ENCODE peak calls at places on chromosomes 4 and X, in nine cellular contexts. K is right atrium auricular region; A is GM12864; I is Jurkat, Clone E6-1; M is choroid plexus epithelial cell; G is sigmoid colon; V is H7; Z is BJ; E is right lobe of liver. O is an unnamed sample.

GRCh38 chr4:90317785-90318184 is 190.6 kb downstream of the CCSER1 start:
- DNase-seq in K (no peak), A (no peak), I (no peak), M (peak), G (no peak), V (no peak), Z (peak), E (no peak), O (no peak)

GRCh38 chr4:147550626-147551250 is 66.5 kb upstream of the TMEM184C start:
- DNase-seq in K (no peak), A (peak), I (no peak), M (peak), G (no peak), V (no peak), Z (peak), E (no peak), O (no peak)

GRCh38 chrX:69027181-69028005 is 137.9 kb downstream of the PJA1 start:
- DNase-seq in K (no peak), A (no peak), I (no peak), M (peak), G (no peak), V (no peak), Z (no peak), E (no peak), O (no peak)

GRCh38 chr4:61201562-61202099 is 1.5 kb downstream of the ADGRL3 start:
- DNase-seq in K (no peak), A (no peak), I (no peak), M (peak), G (peak), V (peak), Z (no peak), E (no peak), O (no peak)

GRCh38 chrX:57156397-57157049 is 19.3 kb upstream of the SPIN2A start:
- DNase-seq in K (no peak), A (no peak), I (peak), M (peak), G (no peak), V (peak), Z (no peak), E (no peak), O (peak)

GRCh38 chrX:27132851-27133250 is 330.3 kb downstream of the PPP4R3C start:
- DNase-seq in K (no peak), A (no peak), I (no peak), M (peak), G (no peak), V (no peak), Z (no peak), E (no peak), O (no peak)

GRCh38 chrX:44094821-44095530 is 121.8 kb upstream of the NDP start:
- DNase-seq in K (no peak), A (no peak), I (no peak), M (no peak), G (no peak), V (no peak), Z (no peak), E (no peak), O (no peak)

GRCh38 chrX:147962476-147962875 is 18.7 kb upstream of the FMR1NB start:
- DNase-seq in K (no peak), A (no peak), I (no peak), M (no peak), G (no peak), V (no peak), Z (peak), E (no peak), O (no peak)

GRCh38 chr4:2266181-2266580 is 4.3 kb upstream of the MXD4 start:
- DNase-seq in K (peak), A (no peak), I (no peak), M (peak), G (peak), V (no peak), Z (no peak), E (peak), O (peak)

GRCh38 chr4:168725935-168726334 is 229.1 kb downstream of the PALLD start:
- DNase-seq in K (no peak), A (no peak), I (no peak), M (no peak), G (no peak), V (no peak), Z (no peak), E (no peak), O (no peak)

GRCh38 chr4:126986828-126987227 is 645.9 kb upstream of the INTU start:
- DNase-seq in K (no peak), A (no peak), I (no peak), M (peak), G (no peak), V (no peak), Z (no peak), E (no peak), O (no peak)

GRCh38 chrX:30875957-30876356 is 13.1 kb downstream of the TAB3 start:
- DNase-seq in K (no peak), A (no peak), I (no peak), M (peak), G (no peak), V (no peak), Z (peak), E (no peak), O (no peak)

GRCh38 chr4:55175779-55176231 is 50.4 kb upstream of the KDR start:
- DNase-seq in K (no peak), A (no peak), I (no peak), M (peak), G (no peak), V (no peak), Z (peak), E (no peak), O (no peak)

GRCh38 chr4:182255421-182256190 is 12.4 kb downstream of the TENM3 start:
- DNase-seq in K (no peak), A (no peak), I (no peak), M (no peak), G (no peak), V (no peak), Z (no peak), E (no peak), O (no peak)

GRCh38 chr4:28287837-28288236 is 1427.2 kb downstream of the STIM2 start:
- DNase-seq in K (no peak), A (no peak), I (no peak), M (peak), G (no peak), V (no peak), Z (peak), E (no peak), O (no peak)

GRCh38 chrX:134774190-134775048 is 116.1 kb upstream of the PLAC1 start:
- DNase-seq in K (no peak), A (no peak), I (no peak), M (peak), G (no peak), V (no peak), Z (no peak), E (no peak), O (no peak)

GRCh38 chr4:71537551-71538065 is 198.8 kb downstream of the SLC4A4 start:
- DNase-seq in K (no peak), A (no peak), I (no peak), M (no peak), G (no peak), V (no peak), Z (no peak), E (no peak), O (no peak)

GRCh38 chrX:50798782-50799181 is 15.2 kb downstream of the SHROOM4 start:
- DNase-seq in K (no peak), A (no peak), I (no peak), M (no peak), G (no peak), V (no peak), Z (no peak), E (no peak), O (no peak)

GRCh38 chr4:37890501-37891220 is at the start of gene TBC1D1:
- DNase-seq in K (peak), A (no peak), I (no peak), M (no peak), G (peak), V (peak), Z (no peak), E (peak), O (peak)

GRCh38 chrX:135425566-135425965 is 3.8 kb downstream of the SMIM10L2A start:
- DNase-seq in K (no peak), A (no peak), I (no peak), M (peak), G (no peak), V (no peak), Z (no peak), E (no peak), O (peak)

GRCh38 chrX:29419774-29420553 is 795.4 kb upstream of the MAGEB2 start:
- DNase-seq in K (no peak), A (no peak), I (no peak), M (peak), G (no peak), V (no peak), Z (no peak), E (no peak), O (no peak)
- H3K4me3 ChIP-seq in K (no peak), A (no peak), I (no peak), M (no peak), G (no peak), V (no peak), Z (no peak), E (no peak), O (no peak)

GRCh38 chr4:48002267-48002666 is 14.2 kb downstream of the CNGA1 start:
- DNase-seq in K (no peak), A (no peak), I (no peak), M (no peak), G (no peak), V (no peak), Z (no peak), E (no peak), O (no peak)

GRCh38 chr4:48011722-48012121 is 4.8 kb downstream of the CNGA1 start:
- DNase-seq in K (no peak), A (no peak), I (no peak), M (no peak), G (no peak), V (no peak), Z (no peak), E (no peak), O (no peak)

GRCh38 chr4:48008021-48008596 is 8.4 kb downstream of the CNGA1 start:
- DNase-seq in K (no peak), A (no peak), I (peak), M (peak), G (no peak), V (no peak), Z (no peak), E (no peak), O (no peak)

GRCh38 chr4:48005781-48006180 is 10.7 kb downstream of the CNGA1 start:
- DNase-seq in K (no peak), A (no peak), I (no peak), M (no peak), G (no peak), V (no peak), Z (no peak), E (no peak), O (no peak)
- H3K4me3 ChIP-seq in K (no peak), A (no peak), I (no peak), M (no peak), G (no peak), V (no peak), Z (no peak), E (no peak), O (no peak)

GRCh38 chrX:107675365-107675654 is 47.0 kb downstream of the PRPS1 start:
- DNase-seq in K (no peak), A (no peak), I (no peak), M (peak), G (no peak), V (no peak), Z (no peak), E (no peak), O (no peak)

GRCh38 chrX:107675823-107676555 is 47.7 kb downstream of the PRPS1 start:
- DNase-seq in K (no peak), A (no peak), I (no peak), M (peak), G (peak), V (no peak), Z (no peak), E (no peak), O (no peak)

GRCh38 chrX:107677501-107677901 is 49.2 kb downstream of the PRPS1 start:
- DNase-seq in K (no peak), A (no peak), I (no peak), M (peak), G (no peak), V (peak), Z (no peak), E (no peak), O (no peak)

GRCh38 chrX:107677909-107678308 is 49.6 kb downstream of the PRPS1 start:
- DNase-seq in K (no peak), A (no peak), I (no peak), M (no peak), G (no peak), V (no peak), Z (no peak), E (no peak), O (peak)

DNA sequence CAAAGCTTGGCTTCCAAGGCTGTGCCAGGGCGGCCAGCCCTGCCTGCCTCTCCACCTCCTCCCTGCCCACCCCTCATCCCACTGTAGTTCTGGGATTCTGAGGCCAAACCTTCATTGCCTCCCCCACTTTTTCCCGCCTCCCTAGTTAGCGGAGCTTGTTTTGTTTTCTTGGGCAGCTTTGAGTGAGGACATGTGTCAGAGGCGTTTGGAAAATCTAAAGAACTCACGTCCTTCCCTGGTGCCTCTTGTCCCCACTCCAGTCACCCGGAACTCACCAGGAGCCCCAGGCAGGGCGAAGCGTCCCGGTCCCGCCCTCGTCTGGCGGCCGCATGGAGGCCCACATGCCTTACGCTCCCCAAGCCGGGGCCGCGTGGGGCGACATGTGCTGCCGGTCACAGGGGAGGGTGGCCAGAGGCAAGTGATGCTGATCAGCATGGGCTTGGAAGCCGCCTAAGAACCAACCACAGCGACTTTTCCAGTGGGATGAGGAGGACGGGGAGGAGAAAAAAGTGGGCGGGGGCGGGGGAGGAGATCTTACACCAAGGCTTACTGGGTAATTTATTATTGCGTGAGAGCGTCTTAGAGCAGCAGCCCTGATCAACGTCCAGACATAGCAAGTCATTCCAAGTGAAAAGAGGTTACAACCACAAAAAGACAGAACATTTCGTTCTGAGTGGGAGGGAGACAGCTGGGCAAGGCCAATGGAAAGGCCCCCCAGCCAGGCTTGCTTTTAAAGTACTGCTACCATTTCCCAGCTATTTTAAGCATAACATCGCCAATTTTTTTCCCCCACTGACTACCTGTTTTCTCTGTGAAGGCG is 48.5 kb downstream of the PRPS1 start:
- DNase-seq in K (peak), A (no peak), I (no peak), M (peak), G (peak), V (peak), Z (peak), E (peak), O (peak)
- H3K4me3 ChIP-seq in K (peak), A (peak), I (no peak), M (peak), G (peak), V (peak), Z (peak), E (peak), O (peak)

GRCh38 chrX:103747199-103747598 is 29.4 kb upstream of the PLP1 start:
- DNase-seq in K (no peak), A (no peak), I (no peak), M (no peak), G (no peak), V (no peak), Z (no peak), E (no peak), O (no peak)
- H3K4me3 ChIP-seq in K (no peak), A (no peak), I (no peak), M (no peak), G (no peak), V (no peak), Z (no peak), E (no peak), O (no peak)

O was measured in right cardiac atrium.